ENCODE peak calls at places on chromosomes 4 and X, in eight cellular contexts. Q is endothelial cell; Y is EH; N is kidney tubule cell; Z is non-pigmented ciliary epithelial cell; T is RPMI7951; E is central memory CD8-positive, alpha-beta T cell; R is dermis blood vessel endothelial cell. V is an unnamed sample.

GRCh38 chr4:112214397-112215264 is 17.0 kb upstream of the AP1AR start:
- DNase-seq in Q (no peak), Y (peak; percentile 41), N (peak; percentile 38), Z (no peak), T (peak; percentile 41), E (no peak), R (peak; percentile 51), V (no peak)

GRCh38 chrX:16826207-16826606 is 39.9 kb downstream of the TXLNG start:
- DNase-seq in Q (no peak), Y (peak; percentile 59), N (peak; percentile 57), Z (no peak), T (peak; percentile 53), E (no peak), R (peak; percentile 64), V (no peak)

GRCh38 chrX:140298946-140299345 is 205.9 kb downstream of the SOX3 start:
- DNase-seq in Q (no peak), Y (no peak), N (peak; percentile 23), Z (peak; percentile 11), T (peak; percentile 46), E (no peak), R (no peak), V (no peak)

GRCh38 chrX:54452920-54453319 is 12.7 kb downstream of the TSR2 start:
- DNase-seq in Q (peak; percentile 23), Y (peak; percentile 37), N (peak; percentile 6), Z (no peak), T (peak; percentile 44), E (no peak), R (peak; percentile 26), V (no peak)

GRCh38 chr4:26048378-26048882 is 134.4 kb downstream of the SMIM20 start:
- DNase-seq in Q (no peak), Y (peak; percentile 94), N (peak; percentile 33), Z (no peak), T (peak; percentile 33), E (no peak), R (peak; percentile 49), V (peak; percentile 42)

GRCh38 chr4:101730291-101731117 is 60.0 kb upstream of the BANK1 start:
- DNase-seq in Q (peak; percentile 65), Y (peak; percentile 74), N (peak; percentile 75), Z (peak; percentile 36), T (peak; percentile 65), E (peak; percentile 21), R (peak; percentile 86), V (peak; percentile 60)

GRCh38 chr4:182944484-182945227 is 27.5 kb upstream of the DCTD start:
- DNase-seq in Q (no peak), Y (no peak), N (no peak), Z (no peak), T (peak; percentile 4), E (no peak), R (no peak), V (no peak)

GRCh38 chr4:99208719-99209075 is 10.3 kb downstream of the ADH6 start:
- DNase-seq in Q (no peak), Y (no peak), N (no peak), Z (no peak), T (no peak), E (no peak), R (no peak), V (no peak)

GRCh38 chrX:124925681-124926080 is 394.0 kb upstream of the TEX13C start:
- DNase-seq in Q (no peak), Y (no peak), N (no peak), Z (no peak), T (no peak), E (no peak), R (no peak), V (no peak)

GRCh38 chrX:44908198-44908597 is 35.2 kb downstream of the KDM6A start:
- DNase-seq in Q (no peak), Y (peak; percentile 52), N (peak; percentile 31), Z (no peak), T (peak; percentile 68), E (no peak), R (no peak), V (peak; percentile 24)

V was measured in NCI-H226.